ENCODE peak calls at places on chromosome 16, in six cellular contexts. B is A549; H is neural progenitor cell; E is ascending aorta; X is cardiac muscle cell; G is CD4-positive, CD25-positive, alpha-beta regulatory T cell. J is an unnamed sample.

GRCh38 chr16:72832640-72833039 is 215.3 kb downstream of the ZFHX3 start:
- DNase-seq in B (peak; percentile 73), H (peak; percentile 82), E (peak; percentile 89), X (peak; percentile 71), G (peak; percentile 49), J (peak; percentile 76)

GRCh38 chr16:73060216-73060615 is 12.3 kb upstream of the ZFHX3 start:
- DNase-seq in B (no peak), H (no peak), E (no peak), X (no peak), G (no peak), J (no peak)

GRCh38 chr16:75108792-75109731 is 7.5 kb downstream of the LDHD start:
- DNase-seq in B (peak; percentile 46), H (no peak), E (peak; percentile 96), X (no peak), G (peak; percentile 65), J (peak; percentile 84)

GRCh38 chr16:21053595-21053994 is 97.1 kb downstream of the DNAH3 start:
- DNase-seq in B (no peak), H (no peak), E (no peak), X (no peak), G (no peak), J (no peak)

GRCh38 chr16:83713597-83713996 is 94.2 kb upstream of the HSBP1 start:
- DNase-seq in B (peak; percentile 12), H (no peak), E (no peak), X (no peak), G (peak; percentile 1), J (no peak)

GRCh38 chr16:4371481-4372314 is at the start of gene VASN:
- DNase-seq in B (peak; percentile 78), H (peak; percentile 90), E (peak; percentile 91), X (peak; percentile 91), G (peak; percentile 55), J (peak; percentile 97)

GRCh38 chr16:48067388-48067787 is 88.4 kb downstream of the ABCC12 start:
- DNase-seq in B (no peak), H (no peak), E (no peak), X (no peak), G (no peak), J (no peak)

GRCh38 chr16:46830417-46830901 is 521 bp downstream of the C16orf87 start:
- DNase-seq in B (no peak), H (peak; percentile 74), E (peak; percentile 64), X (peak; percentile 62), G (peak; percentile 43), J (no peak)

GRCh38 chr16:79602615-79603014 is 2.1 kb upstream of the MAF start:
- DNase-seq in B (no peak), H (no peak), E (no peak), X (no peak), G (peak; percentile 84), J (no peak)

GRCh38 chr16:13923703-13924298 is 3.8 kb downstream of the ERCC4 start:
- DNase-seq in B (peak; percentile 36), H (peak; percentile 56), E (no peak), X (peak; percentile 55), G (peak; percentile 76), J (no peak)

GRCh38 chr16:53055603-53056527 is 1.1 kb downstream of the CHD9 start:
- DNase-seq in B (peak; percentile 25), H (peak; percentile 47), E (no peak), X (peak; percentile 48), G (peak; percentile 48), J (no peak)

GRCh38 chr16:27313422-27314160 is at the start of gene IL4R:
- DNase-seq in B (no peak), H (peak; percentile 73), E (peak; percentile 89), X (peak; percentile 76), G (peak; percentile 74), J (peak; percentile 94)

GRCh38 chr16:29996773-29997250 is 771 bp downstream of the INO80E start:
- DNase-seq in B (no peak), H (no peak), E (no peak), X (no peak), G (no peak), J (no peak)

GRCh38 chr16:70345840-70346239 is 863 bp upstream of the DDX19A start:
- DNase-seq in B (no peak), H (no peak), E (no peak), X (no peak), G (no peak), J (no peak)
- H3K4me3 ChIP-seq in B (peak overlapping the region; percentile 81), H (peak overlapping the region; percentile 73), E (peak overlapping the region; percentile 90), X (peak overlapping the region; percentile 76), G (peak overlapping the region; percentile 97), J (peak overlapping the region; percentile 43)

DNA sequence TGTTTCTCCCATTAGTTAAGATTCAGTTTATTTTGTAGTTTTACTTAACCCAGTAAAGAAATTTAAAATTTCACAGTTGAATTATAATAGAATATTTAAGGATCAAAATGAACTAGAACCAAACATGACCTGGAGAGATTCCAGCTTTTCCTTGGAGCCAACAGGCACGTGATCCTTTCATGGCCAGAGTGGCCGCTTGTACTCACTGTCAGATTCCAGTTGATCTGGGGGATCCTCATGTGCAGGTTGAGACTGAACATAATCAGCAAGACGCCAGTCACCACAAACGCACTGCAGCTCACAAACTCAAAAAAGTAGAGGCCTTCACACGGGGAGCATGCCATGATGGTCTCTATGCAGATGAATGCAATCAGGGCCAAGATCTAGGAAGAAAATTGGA is 31.7 kb downstream of the CMTM3 start:
- DNase-seq in B (no peak), H (no peak), E (no peak), X (no peak), G (no peak), J (no peak)
- H3K4me3 ChIP-seq in B (no peak overlapping the region), H (no peak overlapping the region), E (no peak overlapping the region), X (no peak overlapping the region), G (no peak overlapping the region), J (no peak overlapping the region)

GRCh38 chr16:88936008-88936912 is 40.7 kb downstream of the CBFA2T3 start:
- DNase-seq in B (peak; percentile 37), H (no peak), E (no peak), X (no peak), G (no peak), J (peak; percentile 86)
- H3K4me3 ChIP-seq in B (no peak overlapping the region), H (no peak overlapping the region), E (no peak overlapping the region), X (no peak overlapping the region), G (no peak overlapping the region), J (peak overlapping the region; percentile 18)

GRCh38 chr16:86519649-86520316 is 9.5 kb downstream of the FOXF1 start:
- DNase-seq in B (peak; percentile 77), H (peak; percentile 88), E (no peak), X (peak; percentile 83), G (peak; percentile 40), J (peak; percentile 81)
- H3K4me3 ChIP-seq in B (peak overlapping the region; percentile 21), H (no peak overlapping the region), E (peak overlapping the region; percentile 33), X (no peak overlapping the region), G (no peak overlapping the region), J (peak overlapping the region; percentile 22)

GRCh38 chr16:69108069-69108904 is 2.8 kb downstream of the HAS3 start:
- DNase-seq in B (no peak), H (peak; percentile 57), E (no peak), X (peak; percentile 24), G (no peak), J (no peak)

GRCh38 chr16:69108905-69109252 is 3.4 kb downstream of the HAS3 start:
- DNase-seq in B (no peak), H (no peak), E (no peak), X (no peak), G (no peak), J (no peak)

GRCh38 chr16:69105501-69106361 is at the start of gene HAS3:
- DNase-seq in B (peak; percentile 81), H (peak; percentile 91), E (no peak), X (peak; percentile 84), G (peak; percentile 60), J (peak; percentile 95)

GRCh38 chr16:69106491-69107291 is 1.2 kb downstream of the HAS3 start:
- DNase-seq in B (peak; percentile 36), H (peak; percentile 76), E (no peak), X (peak; percentile 25), G (peak; percentile 15), J (peak; percentile 84)

GRCh38 chr16:69107311-69107962 is 2.0 kb downstream of the HAS3 start:
- DNase-seq in B (no peak), H (peak; percentile 67), E (no peak), X (peak; percentile 40), G (no peak), J (peak; percentile 90)
- H3K4me3 ChIP-seq in B (peak overlapping the region; percentile 91), H (peak overlapping the region; percentile 90), E (peak overlapping the region; percentile 57), X (peak overlapping the region; percentile 49), G (no peak overlapping the region), J (peak overlapping the region; percentile 67)

GRCh38 chr16:3175157-3176153 is 12.5 kb upstream of the OR1F1 start:
- DNase-seq in B (peak; percentile 71), H (peak; percentile 53), E (no peak), X (no peak), G (no peak), J (no peak)
- H3K4me3 ChIP-seq in B (peak overlapping the region; percentile 51), H (peak overlapping the region; percentile 48), E (no peak overlapping the region), X (no peak overlapping the region), G (no peak overlapping the region), J (no peak overlapping the region)

GRCh38 chr16:502179-502943 is 25.2 kb upstream of the CAPN15 start:
- DNase-seq in B (no peak), H (no peak), E (no peak), X (no peak), G (no peak), J (no peak)
- H3K4me3 ChIP-seq in B (no peak overlapping the region), H (no peak overlapping the region), E (no peak overlapping the region), X (no peak overlapping the region), G (no peak overlapping the region), J (no peak overlapping the region)

GRCh38 chr16:22161999-22162657 is at the start of gene SDR42E2:
- DNase-seq in B (peak; percentile 38), H (peak; percentile 73), E (no peak), X (peak; percentile 35), G (peak; percentile 51), J (peak; percentile 25)
- H3K4me3 ChIP-seq in B (peak within 1 kb of the TSS; percentile 24), H (peak within 1 kb of the TSS; percentile 47), E (peak within 1 kb of the TSS; percentile 16), X (peak within 1 kb of the TSS; percentile 3), G (no peak within 1 kb of the TSS), J (no peak within 1 kb of the TSS)

J was measured in upper lobe of left lung.